ENCODE peak calls at places on chromosomes 1 and 21, in six cellular contexts. T is AG04449, W is MM.1S, Y is A549, Q is foreskin fibroblast, G is H9. Z is an unnamed sample.

GRCh38 chr1:55466921-55467320 is 251.8 kb upstream of the USP24 start:
- DNase-seq in T (no peak), W (no peak), Y (no peak), Q (peak), G (no peak), Z (no peak)

GRCh38 chr1:234564035-234565029 is 45.6 kb downstream of the IRF2BP2 start:
- DNase-seq in T (peak), W (no peak), Y (peak), Q (peak), G (no peak), Z (no peak)

GRCh38 chr1:17280894-17281293 is 27.1 kb upstream of the PADI4 start:
- DNase-seq in T (no peak), W (no peak), Y (no peak), Q (no peak), G (no peak), Z (no peak)

GRCh38 chr1:196608401-196609113 is at the start of gene KCNT2:
- DNase-seq in T (no peak), W (no peak), Y (peak), Q (peak), G (peak), Z (no peak)

GRCh38 chr1:29249170-29249691 is 12.9 kb downstream of the PTPRU start:
- DNase-seq in T (no peak), W (no peak), Y (no peak), Q (no peak), G (peak), Z (no peak)

GRCh38 chr1:7265771-7266371 is 480.6 kb downstream of the CAMTA1 start:
- DNase-seq in T (no peak), W (no peak), Y (peak), Q (peak), G (no peak), Z (peak)

GRCh38 chr1:31689821-31690220 is 14.0 kb downstream of the COL16A1 start:
- DNase-seq in T (peak), W (no peak), Y (peak), Q (peak), G (no peak), Z (no peak)

GRCh38 chr1:37292789-37293188 is 181.6 kb upstream of the ZC3H12A start:
- DNase-seq in T (no peak), W (no peak), Y (no peak), Q (no peak), G (no peak), Z (no peak)

GRCh38 chr21:44425307-44425894 is 29.9 kb upstream of the LRRC3 start:
- DNase-seq in T (no peak), W (no peak), Y (peak), Q (no peak), G (peak), Z (no peak)

GRCh38 chr1:212346586-212346985 is 61.4 kb downstream of the PPP2R5A start:
- DNase-seq in T (no peak), W (no peak), Y (no peak), Q (no peak), G (no peak), Z (no peak)

GRCh38 chr1:165960136-165960535 is 132.7 kb downstream of the UCK2 start:
- DNase-seq in T (no peak), W (no peak), Y (no peak), Q (peak), G (no peak), Z (no peak)

GRCh38 chr1:212218911-212219310 is 66.3 kb upstream of the PPP2R5A start:
- DNase-seq in T (peak), W (peak), Y (no peak), Q (peak), G (no peak), Z (peak)

GRCh38 chr21:39086547-39086946 is 96.7 kb downstream of the PSMG1 start:
- DNase-seq in T (no peak), W (no peak), Y (no peak), Q (no peak), G (no peak), Z (no peak)

GRCh38 chr21:21268061-21268471 is 269.9 kb downstream of the NCAM2 start:
- DNase-seq in T (no peak), W (no peak), Y (no peak), Q (no peak), G (no peak), Z (no peak)

GRCh38 chr1:150464422-150464826 is 22.8 kb upstream of the TARS2 start:
- DNase-seq in T (no peak), W (peak), Y (peak), Q (peak), G (peak), Z (peak)

GRCh38 chr1:12597792-12598191 is 20.2 kb downstream of the DHRS3 start:
- DNase-seq in T (no peak), W (no peak), Y (no peak), Q (no peak), G (no peak), Z (no peak)

GRCh38 chr1:19811206-19811851 is 3.8 kb downstream of the RNF186 start:
- DNase-seq in T (no peak), W (peak), Y (peak), Q (peak), G (peak), Z (peak)

DNA sequence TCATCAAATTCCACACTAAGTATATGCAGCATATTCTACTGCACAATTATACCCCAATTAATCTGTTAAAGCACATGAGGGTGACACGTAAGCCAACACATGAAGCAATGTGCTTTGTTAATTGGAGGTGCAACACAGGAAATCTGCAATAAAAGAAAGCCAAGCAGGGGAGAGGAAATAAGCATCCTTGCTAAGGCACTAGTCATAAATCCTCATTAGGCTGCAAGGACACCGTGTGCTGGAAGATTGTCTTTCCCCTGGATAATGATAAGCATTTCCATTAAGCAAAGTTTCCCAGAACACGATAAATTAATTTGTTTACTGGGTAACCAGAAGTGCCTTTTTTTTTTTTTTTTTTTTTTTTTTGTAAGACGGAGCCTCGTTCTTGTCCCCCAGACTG is 113.4 kb upstream of the KRTAP19-8 start:
- DNase-seq in T (no peak), W (no peak), Y (no peak), Q (no peak), G (no peak), Z (no peak)
- TF ChIP-seq CTCF in T (no peak), W (no peak), Y (no peak), Q (no peak), G (no peak), Z (no peak)

DNA sequence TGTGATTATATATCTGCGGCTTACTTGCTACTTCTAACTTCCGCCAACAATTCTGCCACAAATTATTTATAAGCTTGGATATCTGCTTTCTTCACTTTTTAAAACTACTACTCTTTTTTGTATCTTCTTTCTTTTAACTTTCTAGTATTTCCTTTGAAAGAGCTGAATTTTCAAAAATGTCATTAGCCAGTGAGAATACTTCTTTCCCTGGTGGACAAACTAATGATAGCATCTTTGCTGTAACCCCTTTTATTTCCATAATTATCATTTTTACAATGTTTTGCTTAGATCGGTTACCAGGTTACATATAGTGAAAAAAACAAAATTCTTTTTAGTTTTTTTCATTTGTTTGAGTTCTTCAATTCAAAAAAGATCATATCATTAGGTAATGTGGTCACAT is 355.9 kb upstream of the ADGRL4 start:
- DNase-seq in T (no peak), W (no peak), Y (no peak), Q (no peak), G (no peak), Z (no peak)
- TF ChIP-seq CTCF in T (no peak), W (no peak), Y (no peak), Q (no peak), G (peak), Z (no peak)

DNA sequence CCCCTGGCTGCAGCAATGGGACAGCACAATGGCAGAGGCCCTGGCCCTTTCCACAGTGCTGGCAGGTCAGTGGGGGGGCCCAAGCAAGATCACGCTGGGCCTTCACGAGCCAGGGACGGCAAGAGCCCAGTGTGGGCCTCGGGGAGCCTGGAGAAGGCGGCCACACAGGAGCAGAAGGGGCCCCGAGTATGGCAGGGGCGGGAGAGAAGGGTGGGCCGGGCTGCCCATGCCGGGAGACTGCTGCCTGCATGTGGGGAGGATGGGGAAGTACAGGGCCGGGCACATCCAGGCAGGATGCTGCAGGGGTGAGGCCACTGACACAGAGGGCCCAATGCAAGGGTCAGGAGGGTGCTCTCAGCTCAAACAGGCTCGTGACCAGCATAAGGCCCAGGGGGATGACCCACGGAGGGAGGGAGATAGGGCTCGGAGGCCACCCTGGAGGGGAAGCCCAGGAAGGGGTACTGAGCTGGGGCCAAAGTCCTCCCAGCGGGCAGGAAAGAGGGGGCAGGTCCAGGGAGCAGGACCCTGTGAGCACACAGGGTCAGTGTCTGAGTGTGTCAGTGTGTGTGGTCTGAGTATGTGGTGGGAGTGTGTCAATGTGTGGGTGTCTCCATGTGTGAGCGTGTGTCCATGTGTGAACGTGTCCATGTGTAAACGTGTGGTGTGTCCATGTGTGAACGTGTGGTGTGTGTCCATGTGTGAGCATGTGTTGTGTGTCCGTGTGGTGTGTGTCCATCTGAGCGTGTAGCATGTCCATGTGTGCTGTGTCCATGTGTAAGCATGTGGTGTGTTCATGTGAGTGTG is 13.1 kb downstream of the SLC19A1 start:
- DNase-seq in T (no peak), W (no peak), Y (no peak), Q (no peak), G (no peak), Z (no peak)
- TF ChIP-seq CTCF in T (no peak), W (no peak), Y (no peak), Q (no peak), G (no peak), Z (no peak)

DNA sequence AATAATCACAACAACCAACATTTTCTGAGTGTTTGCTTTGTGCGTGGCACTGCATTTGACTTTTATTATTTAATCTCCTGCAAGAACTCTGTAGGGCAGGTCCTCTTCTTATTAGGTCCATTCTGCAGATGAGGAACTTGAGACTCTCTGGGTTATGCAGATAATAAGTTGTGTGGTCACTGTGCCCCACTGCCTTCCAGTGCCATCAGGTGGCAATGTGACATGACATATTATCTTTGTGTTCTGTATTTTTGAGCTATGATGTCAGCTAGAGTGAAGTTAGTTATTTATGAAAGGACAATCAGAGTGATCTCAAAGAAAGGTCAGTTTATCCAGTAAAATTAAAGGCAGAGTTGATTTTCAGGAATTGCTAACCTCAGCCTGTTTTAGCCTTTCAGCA is 196.0 kb downstream of the FMN2 start:
- DNase-seq in T (no peak), W (no peak), Y (no peak), Q (no peak), G (no peak), Z (no peak)
- TF ChIP-seq CTCF in T (no peak), W (no peak), Y (no peak), Q (no peak), G (no peak), Z (no peak)

GRCh38 chr1:3403388-3404179 is 50.9 kb upstream of the ARHGEF16 start:
- DNase-seq in T (no peak), W (no peak), Y (no peak), Q (no peak), G (peak), Z (no peak)
- TF ChIP-seq CTCF in T (peak), W (no peak), Y (no peak), Q (peak), G (peak), Z (no peak)

GRCh38 chr1:168343566-168343965 is 62.9 kb downstream of the TBX19 start:
- DNase-seq in T (no peak), W (peak), Y (peak), Q (no peak), G (peak), Z (no peak)
- TF ChIP-seq CTCF in T (peak), W (peak), Y (peak), Q (peak), G (peak), Z (peak)

GRCh38 chr1:91647061-91647460 is 146.4 kb downstream of the CDC7 start:
- DNase-seq in T (no peak), W (no peak), Y (no peak), Q (no peak), G (no peak), Z (no peak)
- TF ChIP-seq CTCF in T (no peak), W (no peak), Y (no peak), Q (no peak), G (no peak), Z (no peak)

DNA sequence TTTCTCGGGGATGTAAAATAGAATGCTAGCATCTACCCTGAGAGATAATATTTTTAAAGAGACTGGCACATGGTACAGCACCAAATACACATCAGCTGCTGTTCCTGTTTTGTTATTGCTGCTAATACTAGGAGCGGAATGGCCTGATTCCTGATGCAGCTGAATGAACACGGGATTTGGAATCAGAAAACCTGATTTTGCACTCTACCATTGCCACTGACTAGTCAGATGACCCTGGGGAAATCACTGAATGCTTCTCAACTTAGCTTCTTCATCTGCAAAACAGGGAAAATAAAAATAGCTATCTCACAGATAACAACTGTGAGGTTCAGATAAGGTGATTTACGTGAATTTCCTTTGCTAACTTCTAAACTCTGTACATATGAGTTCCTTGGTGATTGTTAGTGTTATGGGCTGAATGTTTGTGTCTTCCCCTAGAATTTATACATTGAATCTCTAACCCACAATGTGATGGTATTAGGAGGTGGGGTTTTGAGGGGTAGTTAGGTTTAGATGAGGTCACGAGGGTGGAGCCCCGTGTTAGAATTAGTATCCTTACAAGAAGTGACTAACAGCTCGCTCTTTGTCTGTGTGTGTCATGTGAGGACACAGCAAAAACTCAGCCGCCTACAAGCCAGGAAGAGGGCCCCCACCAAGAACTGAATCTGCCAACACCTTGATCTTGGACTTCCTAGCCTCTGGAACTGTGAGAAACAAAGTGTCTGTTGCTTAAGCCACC is 24.9 kb upstream of the LRRC8C start:
- DNase-seq in T (no peak), W (no peak), Y (no peak), Q (no peak), G (no peak), Z (no peak)
- TF ChIP-seq CTCF in T (no peak), W (no peak), Y (no peak), Q (no peak), G (no peak), Z (no peak)

Z was measured in GM13976.